ENCODE peak calls at places on chromosomes 11 and 22, in ten cellular contexts. T is HCT116, P is endodermal cell, Q is cardiac muscle cell, J is astrocyte of the spinal cord, V is neural crest cell, U is neural progenitor cell, X is AG09309, M is IMR-90, L is foreskin fibroblast. R is an unnamed sample.

GRCh38 chr11:59463176-59463575 is 6.4 kb downstream of the OR4D6 start:
- DNase-seq in V (no peak), T (no peak), J (no peak), L (peak), P (no peak), Q (no peak), U (no peak), M (no peak), X (no peak), R (no peak)

GRCh38 chr11:67626970-67627369 is 2.8 kb downstream of the NUDT8 start:
- DNase-seq in T (no peak), U (no peak), L (no peak), P (peak), Q (no peak), J (no peak), X (no peak), M (no peak), V (no peak), R (no peak)

GRCh38 chr11:13287681-13288080 is 10.1 kb downstream of the BMAL1 start:
- DNase-seq in V (no peak), Q (no peak), X (no peak), U (no peak), J (no peak), P (no peak), M (no peak), L (peak), T (no peak), R (no peak)

GRCh38 chr22:42192547-42192946 is 61.9 kb upstream of the CYP2D6 start:
- DNase-seq in J (no peak), V (no peak), L (no peak), U (no peak), P (peak), T (no peak), Q (no peak), X (no peak), M (no peak), R (no peak)

GRCh38 chr22:23187871-23188700 is 7.8 kb downstream of the BCR start:
- DNase-seq in M (peak), V (no peak), T (no peak), P (no peak), X (peak), L (peak), U (no peak), Q (no peak), J (no peak), R (no peak)

GRCh38 chr11:123069878-123070821 is 8.2 kb upstream of the HSPA8 start:
- DNase-seq in T (no peak), P (no peak), J (no peak), V (no peak), M (no peak), U (no peak), L (no peak), Q (no peak), X (no peak), R (no peak)

GRCh38 chr11:35015621-35016387 is 99.4 kb downstream of the PDHX start:
- DNase-seq in U (no peak), X (no peak), Q (no peak), J (no peak), L (no peak), V (no peak), M (no peak), T (no peak), P (no peak), R (no peak)

GRCh38 chr22:35631597-35631996 is 14.5 kb upstream of the MB start:
- DNase-seq in L (no peak), U (no peak), T (peak), M (no peak), V (peak), X (no peak), Q (peak), P (peak), J (peak), R (peak)

GRCh38 chr22:39183991-39184585 is 31.6 kb upstream of the CBX7 start:
- DNase-seq in J (no peak), L (peak), T (peak), P (peak), V (no peak), M (peak), U (no peak), X (no peak), Q (peak), R (no peak)

GRCh38 chr11:62445314-62445740 is 26.5 kb downstream of the SCGB1A1 start:
- DNase-seq in T (no peak), V (no peak), U (no peak), X (no peak), L (no peak), J (peak), P (no peak), Q (no peak), M (peak), R (no peak)

GRCh38 chr22:20965104-20965887 is 1.8 kb upstream of the AIFM3 start:
- DNase-seq in M (no peak), Q (peak), T (no peak), V (no peak), L (no peak), P (peak), U (peak), J (no peak), X (no peak), R (no peak)

DNA sequence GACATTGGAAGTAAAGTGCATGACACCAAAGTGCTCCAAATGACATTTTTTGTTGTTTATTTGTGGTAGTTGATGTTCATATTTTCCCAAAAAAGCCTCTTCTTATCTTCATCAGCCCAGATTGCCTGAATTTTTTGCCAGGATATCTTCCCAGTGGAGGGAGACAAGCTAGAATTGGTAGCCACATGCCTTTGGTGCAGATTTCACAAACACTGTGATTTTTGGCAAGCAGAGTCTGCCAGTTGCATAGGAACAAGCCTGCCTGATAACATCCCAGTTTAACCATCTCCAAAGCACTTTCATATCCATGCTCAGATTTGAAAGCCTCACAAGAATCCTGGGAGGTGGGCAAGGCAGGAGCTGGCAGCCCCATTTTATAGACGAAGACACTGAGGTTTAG is 102.3 kb upstream of the SYT13 start:
- DNase-seq in Q (no peak), T (no peak), V (no peak), M (no peak), P (no peak), X (peak), L (no peak), J (no peak), U (no peak), R (no peak)
- TF ChIP-seq CTCF in Q (no peak), T (no peak), V (no peak), M (no peak), P (no peak), X (no peak), L (no peak), J (no peak), U (no peak), R (no peak)

GRCh38 chr11:73314121-73314948 is 6.3 kb downstream of the ARHGEF17 start:
- DNase-seq in T (no peak), M (peak), U (peak), Q (peak), L (peak), J (peak), P (peak), X (no peak), V (no peak), R (peak)
- TF ChIP-seq CTCF in T (no peak), M (no peak), U (no peak), Q (no peak), L (no peak), J (no peak), P (no peak), X (peak), V (no peak), R (no peak)

GRCh38 chr11:78831571-78831970 is 256.9 kb upstream of the NARS2 start:
- DNase-seq in L (no peak), J (no peak), V (no peak), X (no peak), M (no peak), P (no peak), U (no peak), T (no peak), Q (no peak), R (no peak)

GRCh38 chr11:78834886-78835285 is 260.2 kb upstream of the NARS2 start:
- DNase-seq in P (no peak), J (no peak), U (no peak), M (no peak), X (no peak), Q (no peak), V (no peak), T (no peak), L (no peak), R (no peak)

GRCh38 chr11:78830277-78830676 is 255.6 kb upstream of the NARS2 start:
- DNase-seq in Q (no peak), M (no peak), P (peak), J (no peak), V (no peak), L (no peak), U (no peak), T (no peak), X (no peak), R (no peak)

GRCh38 chr11:78833237-78833636 is 258.6 kb upstream of the NARS2 start:
- DNase-seq in V (no peak), Q (no peak), X (no peak), T (no peak), P (no peak), M (no peak), L (no peak), J (no peak), U (no peak), R (no peak)

GRCh38 chr11:78832226-78832947 is 257.7 kb upstream of the NARS2 start:
- DNase-seq in Q (no peak), M (no peak), X (no peak), P (no peak), U (no peak), V (no peak), L (no peak), T (no peak), J (no peak), R (no peak)
- TF ChIP-seq CTCF in Q (peak), M (no peak), X (peak), P (peak), U (peak), V (no peak), L (no peak), T (peak), J (peak), R (no peak)

DNA sequence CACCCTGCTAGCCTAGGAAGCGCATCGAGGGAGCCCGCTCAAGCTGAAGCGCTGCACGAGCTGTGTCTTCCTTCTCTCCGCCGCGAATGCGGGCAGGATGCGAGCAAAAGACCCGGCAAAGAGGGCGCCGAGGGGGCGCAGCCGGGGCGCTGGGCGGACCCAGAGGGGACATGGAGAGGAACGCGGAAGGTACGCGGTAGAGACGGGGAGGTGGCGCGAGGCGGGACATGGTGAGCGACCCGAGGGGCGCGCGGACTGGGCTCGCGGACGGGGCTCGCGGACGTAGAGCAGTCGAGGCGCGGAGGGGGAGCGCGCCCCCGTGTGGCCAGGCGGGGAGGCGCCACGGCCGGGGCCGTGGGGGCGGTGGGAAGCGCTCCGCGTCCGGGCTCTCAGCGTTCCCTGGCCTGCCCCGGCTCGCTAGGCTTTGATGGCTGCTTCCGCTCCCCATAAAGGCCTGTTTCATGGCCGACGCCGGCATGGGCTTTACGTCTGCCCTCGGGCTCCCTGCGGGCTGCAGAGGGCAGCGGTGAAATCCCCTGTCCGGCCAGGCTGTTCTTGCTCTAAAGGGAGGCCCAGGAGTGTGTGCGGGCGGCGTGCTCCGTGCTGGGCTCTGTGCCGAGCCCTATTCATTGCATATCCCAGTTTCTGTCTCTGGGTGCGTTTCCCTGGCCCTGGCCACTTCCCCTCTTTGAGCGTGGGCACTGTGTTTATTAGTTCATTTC is 31.2 kb upstream of the TRIM29 start:
- DNase-seq in T (no peak), M (peak), X (no peak), U (peak), Q (peak), P (peak), J (peak), L (peak), V (peak), R (peak)
- TF ChIP-seq CTCF in T (peak), M (peak), X (peak), U (peak), Q (peak), P (peak), J (peak), L (peak), V (peak), R (peak)

GRCh38 chr11:10715571-10715970 is 22.0 kb upstream of the IRAG1 start:
- DNase-seq in L (no peak), Q (no peak), P (no peak), T (no peak), U (no peak), V (no peak), X (no peak), J (no peak), M (no peak), R (no peak)
- TF ChIP-seq CTCF in L (no peak), Q (no peak), P (no peak), T (no peak), U (no peak), V (no peak), X (no peak), J (no peak), M (no peak), R (no peak)

DNA sequence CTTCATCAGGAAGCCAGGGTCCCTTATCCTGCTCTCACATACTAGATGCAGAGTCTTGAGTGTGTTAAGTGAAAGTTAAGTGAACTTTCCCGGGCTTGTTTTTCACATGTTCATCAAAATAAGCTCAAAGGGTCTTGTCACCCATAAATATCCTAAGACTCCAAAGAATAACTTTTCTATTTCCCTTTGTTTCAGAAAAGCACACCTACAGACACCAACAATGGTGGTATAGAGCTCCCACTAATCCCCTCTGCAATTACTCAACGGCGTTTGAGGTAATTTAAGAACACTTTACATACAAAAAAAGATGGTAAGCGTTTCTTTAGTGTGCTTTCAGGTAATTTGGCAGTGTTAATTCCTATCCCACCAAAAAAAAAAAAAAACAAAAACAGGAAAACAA is 2.5 kb downstream of the PRR14L start:
- DNase-seq in P (peak), U (peak), J (no peak), Q (no peak), V (no peak), L (no peak), M (no peak), X (no peak), T (no peak), R (no peak)
- TF ChIP-seq CTCF in P (no peak), U (no peak), J (no peak), Q (no peak), V (no peak), L (no peak), M (no peak), X (no peak), T (no peak), R (no peak)

GRCh38 chr11:9095421-9095820 is 4.0 kb upstream of the SCUBE2 start:
- DNase-seq in M (no peak), P (peak), V (no peak), X (no peak), Q (no peak), L (no peak), T (no peak), U (no peak), J (no peak), R (no peak)

GRCh38 chr11:9092085-9092484 is 686 bp upstream of the SCUBE2 start:
- DNase-seq in X (no peak), P (no peak), L (no peak), V (no peak), T (no peak), Q (no peak), U (no peak), J (no peak), M (no peak), R (peak)

GRCh38 chr11:9091044-9091936 is at the start of gene SCUBE2:
- DNase-seq in L (no peak), Q (peak), X (no peak), T (no peak), U (peak), V (no peak), J (no peak), M (no peak), P (peak), R (peak)

GRCh38 chr11:9094420-9094819 is 3.0 kb upstream of the SCUBE2 start:
- DNase-seq in U (no peak), J (no peak), X (no peak), L (no peak), P (no peak), Q (no peak), M (no peak), V (no peak), T (no peak), R (no peak)

GRCh38 chr11:9092846-9093778 is 1.7 kb upstream of the SCUBE2 start:
- DNase-seq in V (no peak), P (no peak), L (no peak), J (peak), U (no peak), M (no peak), Q (no peak), T (no peak), X (no peak), R (peak)
- TF ChIP-seq CTCF in V (peak), P (peak), L (peak), J (peak), U (peak), M (peak), Q (peak), T (peak), X (peak), R (peak)

R was measured in GM20000.